ENCODE peak calls at places on chromosomes 12 and 14, in ten cellular contexts. Q is activated T-helper 1 cell treated with Interleukin-2 at 50 U/mL for 16 hours; A is non-pigmented ciliary epithelial cell; G is activated CD4-positive, alpha-beta T cell treated with anti-CD3 and anti-CD28 coated beads for 1 hour; X is A549; J is SW480; K is astrocyte; I is Daoy; Z is heart left ventricle; R is activated effector memory CD4-positive, alpha-beta T cell treated with Interleukin-2 at 50 U/mL for 16 hours. U is an unnamed sample.

GRCh38 chr14:100015251-100015655 is 50.0 kb upstream of the EVL start:
- DNase-seq in G (no peak), X (no peak), K (no peak), J (no peak), I (no peak), R (no peak), A (no peak), Z (no peak), Q (no peak), U (peak; percentile 53)

GRCh38 chr12:124538194-124539082 is 29.0 kb downstream of the NCOR2 start:
- DNase-seq in I (no peak), G (no peak), Q (no peak), J (no peak), A (no peak), Z (no peak), X (no peak), K (no peak), R (no peak), U (no peak)

GRCh38 chr12:5257763-5258475 is 174.0 kb upstream of the NTF3 start:
- DNase-seq in Z (no peak), A (no peak), G (no peak), R (no peak), X (no peak), Q (no peak), K (peak; percentile 25), J (no peak), I (peak; percentile 82), U (no peak)

GRCh38 chr14:59026086-59026485 is 162.4 kb upstream of the DAAM1 start:
- DNase-seq in K (peak; percentile 39), I (no peak), J (no peak), Q (no peak), R (no peak), X (no peak), G (no peak), Z (no peak), A (no peak), U (no peak)

GRCh38 chr12:48023386-48023785 is 19.1 kb upstream of the COL2A1 start:
- DNase-seq in X (no peak), J (no peak), Q (no peak), A (no peak), G (no peak), R (no peak), Z (peak; percentile 39), K (no peak), I (no peak), U (no peak)

GRCh38 chr12:3193131-3193530 is 116.0 kb downstream of the TSPAN9 start:
- DNase-seq in G (no peak), Q (no peak), Z (no peak), R (no peak), X (no peak), J (no peak), K (no peak), A (no peak), I (no peak), U (no peak)

GRCh38 chr12:57147641-57147944 is 174 bp upstream of the LRP1-AS start:
- DNase-seq in X (no peak), I (peak; percentile 53), G (no peak), J (no peak), R (no peak), A (no peak), Z (no peak), Q (no peak), K (no peak), U (peak; percentile 74)

GRCh38 chr14:101851716-101852395 is 90.3 kb downstream of the PPP2R5C start:
- DNase-seq in Z (no peak), Q (no peak), I (no peak), J (no peak), R (no peak), G (no peak), A (no peak), K (no peak), X (no peak), U (no peak)

GRCh38 chr14:64800000-64800399 is 79.7 kb downstream of the SPTB start:
- DNase-seq in A (no peak), K (no peak), R (no peak), X (peak; percentile 53), J (peak; percentile 45), Q (no peak), Z (peak; percentile 46), I (peak; percentile 44), G (no peak), U (peak; percentile 18)

GRCh38 chr12:93803408-93803807 is 126.2 kb downstream of the CRADD start:
- DNase-seq in Q (no peak), A (no peak), I (peak; percentile 66), Z (no peak), R (no peak), G (no peak), X (no peak), J (no peak), K (peak; percentile 87), U (peak; percentile 73)

GRCh38 chr14:29558516-29558915 is 369.1 kb downstream of the PRKD1 start:
- DNase-seq in I (no peak), Q (no peak), K (peak; percentile 64), Z (no peak), J (no peak), R (no peak), X (no peak), A (peak; percentile 17), G (no peak), U (peak; percentile 80)

GRCh38 chr12:94769040-94769420 is 118.7 kb upstream of the TMCC3 start:
- DNase-seq in Z (no peak), G (no peak), X (no peak), Q (no peak), A (no peak), J (no peak), I (no peak), R (no peak), K (no peak), U (no peak)

U was measured in IMR-90.